ENCODE peak calls at places on chromosomes 16 and 17, in eight cellular contexts. A is CD8-positive, alpha-beta T cell; M is heart left ventricle; H is endothelial cell of umbilical vein; V is fibroblast of lung; Q is esophagus squamous epithelium; D is Peyer's patch; F is mucosa of descending colon. G is an unnamed sample. For H3K9me3, the result is how much of the 10 kb centered on the place peaks cover.

GRCh38 chr16:85369741-85370528 is 243.2 kb upstream of the GSE1 start:
- DNase-seq in A (peak), M (no peak), H (no peak), V (no peak), Q (no peak), D (peak), F (peak), G (no peak)

GRCh38 chr17:34598161-34598776 is 18.9 kb downstream of the TMEM132E start:
- DNase-seq in A (no peak), M (no peak), H (no peak), V (no peak), Q (no peak), D (no peak), F (no peak), G (no peak)

GRCh38 chr16:71473891-71474290 is 11.8 kb upstream of the ZNF23 start:
- DNase-seq in A (no peak), M (no peak), H (no peak), V (peak), Q (no peak), D (no peak), F (no peak), G (no peak)

GRCh38 chr17:34243732-34244299 is 11.3 kb upstream of the CCL2 start:
- DNase-seq in A (no peak), M (no peak), H (no peak), V (no peak), Q (no peak), D (no peak), F (no peak), G (no peak)

GRCh38 chr16:896261-897199 is 74.3 kb downstream of the LMF1 start:
- DNase-seq in A (no peak), M (no peak), H (no peak), V (no peak), Q (no peak), D (no peak), F (no peak), G (no peak)

GRCh38 chr16:56932588-56933265 is 785 bp downstream of the HERPUD1 start:
- DNase-seq in A (peak), M (peak), H (peak), V (peak), Q (no peak), D (peak), F (peak), G (no peak)

GRCh38 chr17:20009302-20010098 is at the start of gene SPECC1:
- DNase-seq in A (peak), M (peak), H (peak), V (peak), Q (no peak), D (peak), F (peak), G (no peak)

GRCh38 chr16:9275386-9275785 is 183.9 kb downstream of the HAPSTR1 start:
- DNase-seq in A (no peak), M (no peak), H (no peak), V (no peak), Q (no peak), D (no peak), F (no peak), G (no peak)

GRCh38 chr16:47946077-47946476 is 209.7 kb downstream of the ABCC12 start:
- DNase-seq in A (no peak), M (no peak), H (no peak), V (no peak), Q (no peak), D (no peak), F (no peak), G (no peak)

GRCh38 chr17:28684963-28685362 is 23.0 kb downstream of the SUPT6H start:
- DNase-seq in A (no peak), M (no peak), H (no peak), V (peak), Q (no peak), D (peak), F (peak), G (no peak)

GRCh38 chr16:48384305-48384981 is 770 bp downstream of the SIAH1 start:
- DNase-seq in A (no peak), M (peak), H (peak), V (peak), Q (no peak), D (peak), F (peak), G (no peak)

GRCh38 chr17:76264755-76265623 is at the start of gene UBALD2:
- DNase-seq in A (peak), M (peak), H (peak), V (peak), Q (peak), D (peak), F (peak), G (peak)

GRCh38 chr17:27668488-27668823 is 37.5 kb downstream of the LGALS9 start:
- DNase-seq in A (no peak), M (no peak), H (no peak), V (no peak), Q (no peak), D (peak), F (no peak), G (no peak)

GRCh38 chr16:19528666-19529065 is 4.9 kb downstream of the CCP110 start:
- DNase-seq in A (no peak), M (no peak), H (no peak), V (no peak), Q (no peak), D (no peak), F (no peak), G (no peak)

GRCh38 chr17:608911-609882 is 105.4 kb downstream of the VPS53 start:
- DNase-seq in A (no peak), M (no peak), H (no peak), V (peak), Q (no peak), D (no peak), F (no peak), G (no peak)

GRCh38 chr16:46620265-46621005 is 744 bp downstream of the SHCBP1 start:
- DNase-seq in A (no peak), M (no peak), H (peak), V (peak), Q (no peak), D (no peak), F (no peak), G (no peak)

GRCh38 chr17:44005865-44006580 is 1.6 kb downstream of the NAGS start:
- DNase-seq in A (no peak), M (no peak), H (peak), V (no peak), Q (no peak), D (peak), F (peak), G (no peak)

GRCh38 chr17:45653616-45654015 is 130.5 kb upstream of the CRHR1 start:
- DNase-seq in A (no peak), M (no peak), H (no peak), V (no peak), Q (no peak), D (no peak), F (no peak), G (no peak)

GRCh38 chr17:4176803-4177472 is 33.9 kb downstream of the CYB5D2 start:
- DNase-seq in A (no peak), M (no peak), H (no peak), V (no peak), Q (no peak), D (no peak), F (no peak), G (no peak)

GRCh38 chr16:28823291-28823718 is 506 bp downstream of the ATXN2L start:
- DNase-seq in A (no peak), M (no peak), H (no peak), V (no peak), Q (no peak), D (no peak), F (no peak), G (no peak)

GRCh38 chr16:83318390-83318789 is 489.4 kb upstream of the HSBP1 start:
- DNase-seq in A (no peak), M (no peak), H (no peak), V (no peak), Q (no peak), D (no peak), F (no peak), G (no peak)

GRCh38 chr17:49259663-49260010 is 29.1 kb upstream of the PHOSPHO1 start:
- DNase-seq in A (no peak), M (peak), H (no peak), V (no peak), Q (no peak), D (no peak), F (no peak), G (no peak)

GRCh38 chr17:29250666-29251065 is 4.0 kb downstream of the CRYBA1 start:
- DNase-seq in A (no peak), M (no peak), H (no peak), V (peak), Q (no peak), D (no peak), F (no peak), G (peak)

GRCh38 chr16:80046848-80047247 is 446.3 kb upstream of the MAF start:
- DNase-seq in A (no peak), M (no peak), H (no peak), V (no peak), Q (no peak), D (no peak), F (no peak), G (no peak)

GRCh38 chr16:30354423-30355143 is 525 bp downstream of the CD2BP2 start:
- DNase-seq in A (no peak), M (peak), H (peak), V (peak), Q (no peak), D (no peak), F (peak), G (no peak)

GRCh38 chr17:50037321-50038107 is 18.4 kb upstream of the ITGA3 start:
- DNase-seq in A (no peak), M (no peak), H (no peak), V (peak), Q (no peak), D (no peak), F (peak), G (no peak)

GRCh38 chr16:81526935-81527334 is 82.3 kb downstream of the CMIP start:
- DNase-seq in A (no peak), M (peak), H (peak), V (peak), Q (no peak), D (peak), F (no peak), G (no peak)

GRCh38 chr17:65049085-65049756 is 7.3 kb downstream of the GNA13 start:
- DNase-seq in A (no peak), M (no peak), H (no peak), V (no peak), Q (no peak), D (no peak), F (no peak), G (no peak)

GRCh38 chr16:9383281-9383680 is 291.8 kb downstream of the HAPSTR1 start:
- DNase-seq in A (no peak), M (no peak), H (no peak), V (no peak), Q (no peak), D (no peak), F (no peak), G (no peak)

GRCh38 chr17:32551186-32551955 is 64.6 kb downstream of the CDK5R1 start:
- DNase-seq in A (no peak), M (no peak), H (peak), V (peak), Q (no peak), D (no peak), F (no peak), G (no peak)

GRCh38 chr16:30016555-30017276 is 5.9 kb upstream of the DOC2A start:
- DNase-seq in A (no peak), M (no peak), H (no peak), V (no peak), Q (no peak), D (no peak), F (no peak), G (no peak)

GRCh38 chr16:30885196-30885595 is 8.7 kb downstream of the BCL7C start:
- DNase-seq in A (no peak), M (no peak), H (no peak), V (no peak), Q (no peak), D (no peak), F (no peak), G (no peak)

GRCh38 chr16:56675685-56676210 is 6.1 kb downstream of the MT1H start:
- DNase-seq in A (peak), M (no peak), H (no peak), V (no peak), Q (no peak), D (peak), F (peak), G (no peak)

GRCh38 chr17:34974794-34975428 is 5.4 kb upstream of the LIG3 start:
- DNase-seq in A (no peak), M (no peak), H (no peak), V (no peak), Q (no peak), D (no peak), F (no peak), G (no peak)

DNA sequence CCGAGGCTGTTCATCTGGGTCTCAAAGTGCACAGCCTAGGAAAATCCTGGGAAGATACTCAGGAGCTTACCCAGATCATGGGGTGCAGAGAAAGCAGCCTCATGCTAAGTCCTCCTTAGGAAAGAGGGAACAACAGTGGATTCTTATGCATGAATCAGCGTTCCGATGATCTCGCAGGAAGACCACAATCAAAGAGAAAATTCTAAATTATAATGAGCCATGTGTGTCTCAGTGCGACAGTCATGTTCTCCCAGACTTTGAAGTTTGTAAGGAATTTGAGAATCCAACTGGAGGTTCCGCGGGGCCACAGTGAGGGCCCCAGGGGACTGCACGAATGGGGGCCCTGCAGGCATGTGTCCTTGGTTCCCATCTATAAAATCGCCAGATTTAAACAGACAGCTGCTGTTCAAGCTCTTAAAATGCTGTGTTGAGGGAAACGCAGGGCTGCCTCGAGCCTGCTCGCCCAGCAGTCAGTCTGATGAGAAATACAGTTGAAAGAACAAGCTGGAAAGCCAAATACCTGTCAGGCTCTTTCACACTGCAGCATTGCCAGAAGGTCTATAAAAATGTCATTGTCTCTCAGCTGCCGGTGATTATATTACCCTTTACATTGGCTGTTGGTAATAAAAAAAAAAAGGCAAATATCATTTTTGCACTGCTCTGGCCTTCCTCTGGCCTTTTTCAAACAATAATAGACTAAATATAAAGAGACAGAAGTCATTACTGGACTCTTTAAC is 152.1 kb downstream of the PMP22 start:
- DNase-seq in A (no peak), M (no peak), H (no peak), V (no peak), Q (no peak), D (no peak), F (peak), G (no peak)
- H3K9me3 ChIP-seq in A (under half), M (under half), H (under half), V (under half), Q (under half), D (under half), F (under half), G (under half)

GRCh38 chr16:78990309-78990701 is 610.2 kb downstream of the MAF start:
- DNase-seq in A (no peak), M (no peak), H (no peak), V (no peak), Q (no peak), D (no peak), F (no peak), G (no peak)

GRCh38 chr16:78987676-78988075 is 612.9 kb downstream of the MAF start:
- DNase-seq in A (no peak), M (no peak), H (no peak), V (no peak), Q (no peak), D (no peak), F (no peak), G (no peak)

GRCh38 chr16:78984887-78985464 is 615.6 kb downstream of the MAF start:
- DNase-seq in A (no peak), M (peak), H (no peak), V (no peak), Q (no peak), D (no peak), F (no peak), G (no peak)

GRCh38 chr16:78985736-78986605 is 614.6 kb downstream of the MAF start:
- DNase-seq in A (no peak), M (no peak), H (no peak), V (no peak), Q (no peak), D (no peak), F (no peak), G (no peak)

GRCh38 chr16:78988361-78988992 is 612.1 kb downstream of the MAF start:
- DNase-seq in A (no peak), M (no peak), H (no peak), V (no peak), Q (no peak), D (no peak), F (no peak), G (no peak)
- TF ChIP-seq CTCF in A (no peak), M (no peak), H (no peak), V (no peak), Q (no peak), D (no peak), F (no peak), G (no peak)

DNA sequence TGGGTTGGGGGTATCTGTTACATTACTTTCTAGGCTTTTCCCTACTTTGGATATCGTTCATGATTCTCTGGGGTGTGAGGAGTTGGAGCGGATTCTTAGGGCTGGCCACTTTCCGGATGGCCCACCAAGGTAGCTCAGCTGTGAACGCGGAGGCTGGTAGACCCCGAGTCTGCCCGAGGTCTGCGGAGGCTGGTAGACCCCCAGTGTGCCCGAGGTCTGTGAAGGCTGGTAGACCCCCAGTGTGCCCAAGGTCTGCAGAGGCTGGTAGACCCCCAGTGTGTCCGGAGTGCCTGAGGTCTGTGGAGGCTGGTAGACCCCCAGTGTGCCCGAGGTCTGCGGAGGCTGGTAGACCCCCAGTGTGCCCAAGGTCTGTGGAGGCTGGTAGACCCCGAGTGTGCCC is 99.2 kb upstream of the ZNF469 start:
- DNase-seq in A (no peak), M (no peak), H (no peak), V (no peak), Q (no peak), D (no peak), F (no peak), G (no peak)
- H3K9me3 ChIP-seq in A (under half), M (under half), H (under half), V (under half), Q (under half), D (under half), F (under half), G (half or more)

GRCh38 chr17:74799097-74799496 is 23.0 kb upstream of the NAT9 start:
- DNase-seq in A (no peak), M (no peak), H (no peak), V (no peak), Q (no peak), D (no peak), F (no peak), G (no peak)
- TF ChIP-seq CTCF in A (no peak), M (no peak), H (no peak), V (no peak), Q (no peak), D (no peak), F (no peak), G (no peak)

GRCh38 chr17:83200746-83201145 is 121.3 kb downstream of the METRNL start:
- DNase-seq in A (no peak), M (peak), H (no peak), V (no peak), Q (no peak), D (no peak), F (peak), G (no peak)
- H3K9me3 ChIP-seq in A (under half), M (under half), H (under half), V (under half), Q (under half), D (under half), F (under half), G (under half)

GRCh38 chr16:1945559-1946391 is 2.8 kb upstream of the MSRB1 start:
- DNase-seq in A (no peak), M (no peak), H (no peak), V (no peak), Q (no peak), D (no peak), F (no peak), G (no peak)
- TF ChIP-seq CTCF in A (no peak), M (no peak), H (no peak), V (no peak), Q (no peak), D (no peak), F (no peak), G (no peak)

DNA sequence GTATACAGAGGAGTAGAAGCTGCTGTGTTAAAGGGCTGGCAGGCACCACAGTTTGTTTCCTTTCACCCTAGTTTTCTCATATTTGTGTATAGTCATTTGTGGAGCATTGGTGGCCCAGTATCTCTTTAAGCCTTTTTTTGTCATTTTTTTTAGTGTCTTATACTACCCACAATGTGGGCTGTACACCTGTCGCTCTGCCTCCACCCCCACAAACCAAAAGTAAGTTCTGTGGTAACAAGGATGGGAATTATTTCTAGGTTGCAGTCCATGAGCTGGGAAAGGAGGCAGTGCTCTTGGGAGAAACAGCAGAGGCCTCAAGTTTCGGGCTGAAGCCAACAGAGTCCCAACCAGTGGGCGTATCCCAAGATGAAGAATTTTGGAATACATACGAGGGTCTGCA is 6.2 kb downstream of the ZNF75A start:
- DNase-seq in A (no peak), M (no peak), H (no peak), V (no peak), Q (no peak), D (no peak), F (no peak), G (no peak)
- H3K9me3 ChIP-seq in A (under half), M (half or more), H (under half), V (under half), Q (half or more), D (under half), F (half or more), G (half or more)

GRCh38 chr16:54938351-54939346 is 8.0 kb downstream of the IRX5 start:
- DNase-seq in A (no peak), M (no peak), H (peak), V (peak), Q (no peak), D (no peak), F (no peak), G (no peak)

GRCh38 chr16:54939537-54940278 is 9.0 kb downstream of the IRX5 start:
- DNase-seq in A (no peak), M (no peak), H (no peak), V (peak), Q (no peak), D (no peak), F (no peak), G (no peak)

GRCh38 chr16:54936086-54936978 is 5.7 kb downstream of the IRX5 start:
- DNase-seq in A (no peak), M (peak), H (peak), V (peak), Q (no peak), D (no peak), F (no peak), G (no peak)

GRCh38 chr16:54936979-54937672 is 6.5 kb downstream of the IRX5 start:
- DNase-seq in A (no peak), M (peak), H (peak), V (peak), Q (no peak), D (no peak), F (no peak), G (no peak)

GRCh38 chr16:54937673-54938350 is 7.1 kb downstream of the IRX5 start:
- DNase-seq in A (no peak), M (no peak), H (peak), V (no peak), Q (no peak), D (no peak), F (no peak), G (no peak)
- TF ChIP-seq CTCF in A (no peak), M (peak), H (no peak), V (no peak), Q (no peak), D (no peak), F (no peak), G (no peak)

GRCh38 chr16:75745242-75745641 is 19.0 kb upstream of the CPHXL start:
- DNase-seq in A (no peak), M (no peak), H (no peak), V (no peak), Q (no peak), D (no peak), F (no peak), G (no peak)
- H3K9me3 ChIP-seq in A (under half), M (under half), H (under half), V (under half), Q (under half), D (under half), F (under half), G (under half)